ENCODE peak calls at places on chromosome 18, in four cellular contexts. D is HepG2, U is GM12878, S is K562. L is an unnamed sample.

GRCh38 chr18:45954070-45954712 is 12.9 kb downstream of the EPG5 start:
- DNase-seq in D (no peak), U (no peak), S (no peak), L (no peak)

GRCh38 chr18:76491801-76492668 is 3.0 kb downstream of the ZNF516 start:
- DNase-seq in D (no peak), S (no peak), U (no peak), L (peak)

GRCh38 chr18:48942554-48943261 is 8.1 kb downstream of the SMAD7 start:
- DNase-seq in S (no peak), U (no peak), D (peak), L (no peak)

GRCh38 chr18:31931163-31931885 is 11.6 kb downstream of the TRAPPC8 start:
- DNase-seq in S (no peak), D (no peak), U (no peak), L (peak)

GRCh38 chr18:47871288-47871687 is 59.2 kb downstream of the SMAD2 start:
- DNase-seq in U (no peak), D (peak), S (no peak), L (no peak)

GRCh38 chr18:79681484-79682387 is 2.1 kb downstream of the CTDP1 start:
- DNase-seq in D (no peak), S (no peak), U (no peak), L (no peak)

GRCh38 chr18:8416212-8417019 is 192.8 kb upstream of the RAB12 start:
- DNase-seq in U (no peak), D (peak), S (no peak), L (no peak)

GRCh38 chr18:12409466-12409865 is 1.7 kb downstream of the PRELID3A start:
- DNase-seq in U (no peak), S (no peak), D (no peak), L (peak)

GRCh38 chr18:75478996-75479870 is 51.7 kb upstream of the SMIM21 start:
- DNase-seq in D (peak), U (peak), S (peak), L (peak)

DNA sequence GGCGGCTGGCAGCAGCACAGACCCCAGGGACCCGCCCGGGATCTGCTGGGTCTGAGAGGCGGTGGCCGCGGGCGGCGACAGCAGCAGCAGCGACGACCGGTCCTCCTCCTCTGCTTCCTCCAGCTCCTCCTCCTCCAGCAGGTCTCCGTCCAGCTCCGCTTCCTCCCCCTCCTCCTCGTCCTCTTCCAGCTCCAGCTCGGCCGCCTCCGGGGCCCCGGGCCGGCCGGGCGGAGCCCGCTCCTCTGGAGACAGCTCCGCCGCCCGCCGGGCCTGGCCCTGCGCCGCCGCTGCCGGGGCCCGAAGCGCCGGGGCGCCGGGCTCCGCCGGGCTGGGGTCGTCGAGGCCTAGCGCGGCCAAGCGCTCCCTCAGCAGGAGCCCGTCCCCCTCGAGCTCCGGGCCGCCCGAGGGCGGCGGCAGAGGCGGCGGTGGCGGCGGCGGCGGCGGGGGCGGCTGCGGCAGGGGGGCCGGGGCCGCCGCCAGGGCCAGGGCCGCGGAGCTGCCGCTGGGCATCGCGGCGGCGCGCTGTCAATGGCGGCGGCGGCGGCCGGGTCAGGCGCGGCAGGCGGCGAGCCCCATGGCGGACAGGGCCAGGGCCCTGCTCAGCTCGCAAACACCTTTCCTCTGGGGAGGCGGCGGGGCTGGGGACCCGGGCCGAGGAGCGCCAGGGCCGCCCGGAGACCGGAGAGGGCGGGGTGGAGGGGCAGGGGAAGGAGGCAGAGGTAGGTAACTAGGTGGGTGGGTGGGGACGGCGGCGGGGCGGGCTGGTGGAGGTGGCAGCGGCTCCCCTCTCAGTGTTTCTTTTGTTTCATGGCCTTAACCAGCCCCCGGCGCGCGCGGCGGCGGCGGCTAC is 445 bp downstream of the MEX3C start:
- DNase-seq in U (no peak), D (no peak), S (peak), L (peak)
- TF ChIP-seq MXI1 in U (no peak), D (peak), S (no peak), L (no peak)

GRCh38 chr18:27298215-27298804 is 113.2 kb upstream of the CHST9 start:
- DNase-seq in U (no peak), S (no peak), D (peak), L (no peak)
- TF ChIP-seq MAX in U (no peak), S (no peak), D (no peak), L (no peak)

GRCh38 chr18:13564579-13564978 is 161.8 kb downstream of the FAM210A start:
- DNase-seq in D (no peak), S (no peak), U (no peak), L (peak)

GRCh38 chr18:13566941-13567762 is 159.2 kb downstream of the FAM210A start:
- DNase-seq in U (peak), S (no peak), D (no peak), L (no peak)

GRCh38 chr18:13562494-13563029 is 163.8 kb downstream of the FAM210A start:
- DNase-seq in D (no peak), U (peak), S (no peak), L (no peak)

GRCh38 chr18:13563390-13563805 is 163.0 kb downstream of the FAM210A start:
- DNase-seq in D (no peak), S (no peak), U (no peak), L (no peak)

DNA sequence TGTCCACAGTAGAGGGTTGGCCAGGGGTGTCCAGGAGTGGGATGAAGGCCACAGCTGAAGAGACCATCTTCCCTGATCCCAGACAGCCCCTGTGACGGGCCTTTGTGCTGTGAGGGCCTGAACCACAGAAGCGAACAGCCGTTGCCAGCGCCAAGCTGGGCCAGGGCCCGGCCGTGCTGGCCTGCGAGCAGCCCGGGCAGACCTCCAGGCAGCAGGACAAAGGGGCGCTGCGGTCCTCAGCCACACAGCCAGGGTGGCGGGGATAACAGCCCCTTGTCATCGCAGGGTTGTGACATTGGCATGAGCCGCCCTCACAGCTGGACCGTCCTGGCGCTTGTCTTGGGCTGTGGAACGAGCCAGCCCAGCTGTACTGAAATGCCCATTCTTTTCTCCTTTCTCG is 161.1 kb downstream of the FAM210A start:
- DNase-seq in D (no peak), U (no peak), S (no peak), L (no peak)
- TF ChIP-seq MXI1 in D (no peak), U (no peak), S (no peak), L (no peak)

GRCh38 chr18:43578636-43579203 is 301.4 kb upstream of the SYT4 start:
- DNase-seq in S (no peak), U (no peak), D (no peak), L (no peak)
- TF ChIP-seq MAX in S (no peak), U (no peak), D (no peak), L (no peak)